ENCODE peak calls at places on chromosomes 3 and 15, in eight cellular contexts. H, Z, M, V, K, O, F and U are unnamed samples.

GRCh38 chr3:64612916-64613526 is 74.8 kb downstream of the ADAMTS9 start:
- DNase-seq in M (peak; percentile 3), F (no peak), H (no peak), Z (no peak), O (no peak), K (no peak), V (peak; percentile 40), U (no peak)

GRCh38 chr3:58161435-58162398 is 49.1 kb downstream of the DNASE1L3 start:
- DNase-seq in V (peak; percentile 81), O (no peak), Z (peak; percentile 96), H (no peak), K (no peak), M (peak; percentile 94), F (peak; percentile 88), U (no peak)

GRCh38 chr3:169847896-169848295 is 21.8 kb downstream of the LRRC31 start:
- DNase-seq in Z (no peak), H (no peak), F (no peak), O (no peak), M (no peak), V (peak; percentile 91), K (no peak), U (no peak)

GRCh38 chr3:129366312-129366831 is 62.1 kb downstream of the EFCAB12 start:
- DNase-seq in M (no peak), H (no peak), K (no peak), Z (no peak), V (peak; percentile 69), F (no peak), O (no peak), U (no peak)

GRCh38 chr15:63322541-63322940 is 45.1 kb downstream of the APH1B start:
- DNase-seq in Z (peak; percentile 63), F (no peak), O (no peak), K (no peak), M (peak; percentile 22), H (peak; percentile 16), V (no peak), U (no peak)

GRCh38 chr3:35383719-35384555 is 255.4 kb upstream of the ARPP21 start:
- DNase-seq in Z (peak; percentile 72), K (no peak), M (peak; percentile 52), V (no peak), H (peak; percentile 88), F (no peak), O (no peak), U (no peak)

GRCh38 chr15:56984681-56985515 is 66.5 kb downstream of the TCF12 start:
- DNase-seq in V (no peak), F (no peak), Z (peak; percentile 30), M (no peak), K (no peak), H (no peak), O (no peak), U (no peak)

GRCh38 chr3:27877122-27878011 is 155.2 kb upstream of the EOMES start:
- DNase-seq in H (no peak), K (no peak), F (no peak), O (no peak), M (no peak), Z (no peak), V (no peak), U (no peak)

GRCh38 chr3:28698706-28699105 is 350.1 kb upstream of the AZI2 start:
- DNase-seq in Z (no peak), H (no peak), O (no peak), V (no peak), M (no peak), F (no peak), K (no peak), U (no peak)

GRCh38 chr3:64454179-64454578 is 228.9 kb upstream of the PRICKLE2 start:
- DNase-seq in F (no peak), K (no peak), O (no peak), H (no peak), M (peak; percentile 74), V (no peak), Z (peak; percentile 82), U (no peak)

GRCh38 chr15:70045045-70045444 is 52.7 kb downstream of the TLE3 start:
- DNase-seq in O (no peak), K (no peak), V (no peak), F (no peak), H (no peak), Z (peak; percentile 66), M (no peak), U (no peak)

GRCh38 chr3:25281041-25281842 is 146.8 kb upstream of the RARB start:
- DNase-seq in H (no peak), F (no peak), V (no peak), M (no peak), Z (no peak), K (no peak), O (no peak), U (no peak)

GRCh38 chr3:16452265-16452664 is 61.2 kb downstream of the RFTN1 start:
- DNase-seq in K (no peak), H (no peak), V (no peak), F (no peak), M (peak; percentile 81), Z (peak; percentile 56), O (no peak), U (no peak)

GRCh38 chr3:42700366-42701288 is 2.0 kb downstream of the HHATL start:
- DNase-seq in K (no peak), O (no peak), M (no peak), Z (no peak), F (no peak), V (no peak), H (no peak), U (no peak)

GRCh38 chr15:90000175-90000923 is 775 bp upstream of the ZNF710 start:
- DNase-seq in Z (no peak), O (peak; percentile 68), F (no peak), K (no peak), M (no peak), V (no peak), H (no peak), U (no peak)

GRCh38 chr15:71301958-71302621 is 186.8 kb downstream of the THSD4 start:
- DNase-seq in O (no peak), M (no peak), K (no peak), V (no peak), Z (no peak), F (no peak), H (no peak), U (no peak)

GRCh38 chr3:24688446-24689148 is 193.9 kb upstream of the THRB start:
- DNase-seq in V (no peak), F (no peak), K (no peak), H (no peak), M (peak; percentile 76), O (no peak), Z (no peak), U (no peak)

GRCh38 chr15:77528968-77529319 is 103.8 kb downstream of the LINGO1 start:
- DNase-seq in K (no peak), O (no peak), Z (no peak), H (no peak), M (no peak), F (no peak), V (no peak), U (no peak)

GRCh38 chr3:47542614-47543173 is 29.2 kb upstream of the ELP6 start:
- DNase-seq in F (no peak), K (no peak), M (no peak), V (no peak), O (no peak), H (peak; percentile 72), Z (peak; percentile 11), U (no peak)

GRCh38 chr3:71372369-71372768 is 211.2 kb downstream of the FOXP1 start:
- DNase-seq in M (no peak), V (no peak), F (no peak), Z (no peak), K (no peak), H (no peak), O (no peak), U (no peak)

GRCh38 chr15:28456476-28457395 is 76.0 kb downstream of the GOLGA8G start:
- DNase-seq in Z (no peak), M (no peak), F (no peak), V (no peak), H (no peak), K (no peak), O (no peak), U (no peak)

GRCh38 chr15:60414016-60414682 is 16.4 kb upstream of the ANXA2 start:
- DNase-seq in V (no peak), O (no peak), H (no peak), F (no peak), Z (peak; percentile 63), K (no peak), M (no peak), U (no peak)